ENCODE peak calls at places on chromosome 10, in ten cellular contexts. K is fibroblast of villous mesenchyme, H is psoas muscle, D is astrocyte, G is heart left ventricle, Q is tibial artery, J is AG04450, W is mucosa of descending colon, Y is dorsolateral prefrontal cortex, V is cardiac fibroblast. L is an unnamed sample.

GRCh38 chr10:28442375-28442774 is 90.5 kb upstream of the WAC start:
- DNase-seq in K (no peak), G (no peak), Q (no peak), Y (no peak), J (no peak), H (no peak), W (no peak), D (no peak), V (no peak), L (no peak)

GRCh38 chr10:92688927-92689662 is 660 bp upstream of the HHEX start:
- DNase-seq in W (peak; percentile 60), J (no peak), H (no peak), Y (no peak), G (no peak), D (peak; percentile 36), Q (peak; percentile 75), V (peak; percentile 40), K (peak; percentile 35), L (peak; percentile 53)

GRCh38 chr10:31171402-31172120 is 139.9 kb upstream of the ZNF438 start:
- DNase-seq in J (no peak), K (peak; percentile 96), D (peak; percentile 17), Y (no peak), G (no peak), V (peak; percentile 19), Q (no peak), H (no peak), W (no peak), L (peak; percentile 59)

GRCh38 chr10:83961620-83962019 is 177.7 kb upstream of the GHITM start:
- DNase-seq in G (no peak), Q (no peak), K (no peak), W (no peak), D (no peak), H (no peak), J (no peak), V (no peak), Y (no peak), L (no peak)

GRCh38 chr10:48514916-48515315 is 90.0 kb downstream of the ARHGAP22 start:
- DNase-seq in J (no peak), Y (no peak), H (no peak), K (no peak), W (no peak), D (no peak), G (no peak), Q (no peak), V (no peak), L (no peak)

GRCh38 chr10:11757452-11757819 is 15.3 kb downstream of the ECHDC3 start:
- DNase-seq in J (peak; percentile 32), V (peak; percentile 90), Q (peak; percentile 84), Y (no peak), G (peak; percentile 72), W (no peak), K (peak; percentile 84), D (peak; percentile 84), H (peak; percentile 58), L (peak; percentile 95)

GRCh38 chr10:86670290-86670811 is 2.0 kb downstream of the LDB3 start:
- DNase-seq in V (no peak), W (no peak), D (no peak), K (no peak), H (peak; percentile 61), Y (no peak), G (peak; percentile 60), J (no peak), Q (no peak), L (no peak)

GRCh38 chr10:110355181-110355831 is 50.6 kb upstream of the SMNDC1 start:
- DNase-seq in W (no peak), J (no peak), G (no peak), Y (no peak), D (no peak), Q (no peak), H (no peak), K (no peak), V (no peak), L (no peak)

GRCh38 chr10:59622320-59622901 is 87.2 kb downstream of the SLC16A9 start:
- DNase-seq in K (peak; percentile 72), G (peak; percentile 28), Y (peak; percentile 40), H (no peak), Q (no peak), D (peak; percentile 23), V (peak; percentile 80), J (peak; percentile 11), W (peak; percentile 65), L (peak; percentile 81)

GRCh38 chr10:9012312-9012711 is 957.8 kb downstream of the GATA3 start:
- DNase-seq in W (no peak), D (peak; percentile 76), V (peak; percentile 57), K (no peak), H (no peak), J (no peak), Y (no peak), Q (no peak), G (no peak), L (peak; percentile 54)

GRCh38 chr10:80176526-80176925 is 28.8 kb downstream of the ANXA11 start:
- DNase-seq in J (no peak), W (no peak), D (no peak), Q (no peak), G (no peak), H (no peak), V (no peak), K (no peak), Y (no peak), L (no peak)

GRCh38 chr10:43819464-43820225 is 171.0 kb upstream of the ZNF32 start:
- DNase-seq in Y (no peak), D (no peak), H (no peak), W (no peak), K (no peak), G (no peak), Q (no peak), J (no peak), V (no peak), L (no peak)

GRCh38 chr10:44249490-44249889 is 135.4 kb downstream of the CXCL12 start:
- DNase-seq in H (no peak), V (no peak), D (no peak), G (no peak), W (no peak), J (no peak), Q (no peak), K (no peak), Y (no peak), L (no peak)

GRCh38 chr10:15084502-15084922 is 4.1 kb downstream of the ACBD7 start:
- DNase-seq in K (peak; percentile 97), H (no peak), Q (no peak), V (peak; percentile 99), D (peak; percentile 99), J (peak; percentile 88), W (no peak), G (peak; percentile 50), Y (peak; percentile 34), L (peak; percentile 100)
- H3K4me3 ChIP-seq in K (peak overlapping the region; percentile 70), H (peak overlapping the region; percentile 62), Q (peak overlapping the region; percentile 47), V (peak overlapping the region; percentile 40), D (peak overlapping the region; percentile 73), J (peak overlapping the region; percentile 53), W (no peak overlapping the region), G (peak overlapping the region; percentile 49), Y (peak overlapping the region; percentile 65), L (peak overlapping the region; percentile 62)

DNA sequence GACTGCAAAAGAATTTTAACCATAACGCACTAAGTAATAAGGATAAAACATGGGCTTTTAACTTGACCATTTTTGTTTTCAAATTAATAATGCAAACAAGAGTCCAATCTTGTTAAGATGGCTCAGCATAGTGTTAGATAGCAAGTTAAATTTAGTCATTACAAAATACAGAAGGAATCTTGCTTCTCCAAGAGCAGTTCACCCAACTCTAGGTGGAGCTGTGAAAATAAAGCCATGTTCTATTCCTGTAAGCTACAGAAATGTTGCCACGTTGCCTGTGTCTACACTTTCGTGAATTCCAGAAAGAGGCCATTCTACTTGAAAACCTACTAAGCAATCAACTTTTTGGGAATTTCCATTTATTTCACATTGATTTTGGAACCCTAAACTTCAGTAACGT is 191.9 kb downstream of the SFMBT2 start:
- DNase-seq in J (no peak), W (no peak), D (peak; percentile 41), K (peak; percentile 51), Y (no peak), H (no peak), G (no peak), Q (no peak), V (no peak), L (peak; percentile 1)
- TF ChIP-seq CTCF in J (no peak), W (no peak), D (no peak), K (no peak), Y (no peak), H (no peak), G (no peak), Q (no peak), V (no peak), L (no peak)

DNA sequence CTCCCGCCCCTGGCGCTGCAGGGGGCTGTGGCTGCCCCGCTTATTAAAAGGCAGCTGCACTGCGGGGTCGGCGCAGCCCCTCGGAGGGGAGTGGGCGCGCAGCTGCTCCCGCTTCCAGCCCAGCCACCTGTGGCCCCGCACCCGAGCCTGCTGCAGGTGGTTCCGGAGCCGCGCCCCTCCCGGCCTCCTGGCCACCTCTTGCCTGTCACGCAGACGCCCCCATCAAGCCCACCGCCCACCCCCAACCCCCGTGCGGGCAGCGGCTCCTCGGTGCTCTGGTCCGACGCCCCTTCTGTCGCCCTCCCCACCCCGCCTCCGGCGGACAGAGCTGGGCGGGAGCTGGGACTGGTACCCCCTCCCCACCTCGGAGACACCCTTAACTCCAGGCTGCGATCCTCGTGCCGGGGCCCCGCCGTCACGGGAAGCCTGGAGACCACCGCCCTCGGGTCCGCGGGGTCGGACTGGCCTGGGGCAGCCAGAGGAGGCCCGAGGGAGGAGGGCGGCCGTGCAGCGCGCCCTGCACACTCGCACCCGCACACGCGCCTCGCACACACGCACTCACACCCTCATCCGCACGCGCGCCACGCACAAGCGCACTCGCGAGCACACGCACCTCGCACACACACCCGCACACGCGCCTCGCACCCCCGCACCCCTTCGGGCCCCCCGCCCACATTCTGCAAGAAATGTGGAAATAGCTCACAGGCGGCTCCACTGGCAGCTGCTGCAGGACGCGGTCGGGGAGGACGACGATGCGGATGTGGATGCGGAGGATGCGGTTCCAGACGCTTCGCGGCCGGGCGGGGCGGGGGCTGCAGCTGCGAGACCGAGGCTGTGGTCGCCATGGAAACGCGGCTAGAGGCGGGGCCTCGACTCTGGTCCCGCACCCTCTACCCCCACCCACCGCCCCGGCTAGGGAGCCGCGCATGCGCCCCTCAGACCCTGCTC is at the start of gene CALY:
- DNase-seq in K (no peak), V (no peak), J (no peak), G (no peak), D (no peak), H (peak; percentile 24), Y (peak; percentile 71), Q (no peak), W (peak; percentile 73), L (no peak)
- H3K4me3 ChIP-seq in K (peak within 1 kb of the TSS; percentile 52), V (peak within 1 kb of the TSS; percentile 32), J (peak within 1 kb of the TSS; percentile 48), G (peak within 1 kb of the TSS; percentile 42), D (no peak within 1 kb of the TSS), H (peak within 1 kb of the TSS; percentile 56), Y (peak within 1 kb of the TSS; percentile 66), Q (peak within 1 kb of the TSS; percentile 23), W (no peak within 1 kb of the TSS), L (no peak within 1 kb of the TSS)

DNA sequence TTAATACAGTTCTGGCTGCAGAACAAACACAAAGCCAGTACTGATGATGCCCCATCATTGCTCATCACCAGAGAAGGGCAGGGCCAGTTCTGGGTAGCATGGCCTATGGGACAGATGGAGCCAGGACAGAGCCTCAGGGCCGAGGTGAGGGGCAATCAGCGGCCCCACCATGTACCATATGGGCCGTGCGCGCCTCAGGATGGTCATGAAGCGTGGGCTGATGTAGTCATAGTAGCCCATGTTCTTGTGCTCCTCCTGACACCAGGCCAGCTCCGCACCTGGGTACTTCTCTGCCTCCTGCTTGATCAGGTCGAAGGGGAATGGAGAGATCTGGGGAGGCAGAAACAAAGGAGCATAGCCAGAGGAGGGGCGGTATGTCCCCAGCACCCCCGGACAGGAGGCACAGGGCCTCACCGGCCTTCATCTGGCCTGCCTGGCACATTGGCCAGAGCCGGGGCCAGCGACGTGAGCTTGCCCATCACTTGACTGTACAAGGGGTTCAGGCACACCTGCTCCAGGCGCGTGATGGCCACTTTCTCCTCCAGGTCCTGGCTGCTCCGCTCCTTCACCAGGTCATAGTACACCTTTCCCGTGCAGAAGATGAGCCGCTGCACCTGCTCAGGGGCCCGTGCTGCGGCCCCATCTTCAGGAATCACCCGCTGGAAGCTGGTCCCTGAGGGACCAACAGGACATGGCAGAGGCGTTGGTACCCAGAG is 26.1 kb downstream of the OGDHL start:
- DNase-seq in H (no peak), Y (no peak), J (no peak), G (no peak), D (no peak), Q (no peak), K (no peak), V (no peak), W (no peak), L (no peak)
- TF ChIP-seq CTCF in H (no peak), Y (no peak), J (no peak), G (no peak), D (no peak), Q (no peak), K (no peak), V (no peak), W (no peak), L (no peak)